ENCODE peak calls at places on chromosomes 16 and 17, in seven cellular contexts. Y, L, V, Q, Z, C and P are unnamed samples.

GRCh38 chr17:11636771-11637170 is 38.5 kb downstream of the DNAH9 start:
- DNase-seq in Y (no peak), L (no peak), V (no peak), Q (no peak), Z (no peak), C (no peak), P (no peak)

GRCh38 chr16:4327782-4328579 is 12.1 kb downstream of the GLIS2 start:
- DNase-seq in Y (peak), L (peak), V (peak), Q (no peak), Z (peak), C (peak), P (peak)

GRCh38 chr16:88326611-88327485 is 55.9 kb upstream of the ZNF469 start:
- DNase-seq in Y (no peak), L (no peak), V (no peak), Q (no peak), Z (no peak), C (no peak), P (no peak)

GRCh38 chr16:64305663-64306062 is 816.2 kb downstream of the CDH11 start:
- DNase-seq in Y (no peak), L (no peak), V (no peak), Q (no peak), Z (no peak), C (no peak), P (no peak)

GRCh38 chr16:56559109-56559508 is 5.8 kb upstream of the MT4 start:
- DNase-seq in Y (no peak), L (no peak), V (no peak), Q (no peak), Z (no peak), C (no peak), P (no peak)

GRCh38 chr16:3902731-3903130 is 22.2 kb upstream of the CREBBP start:
- DNase-seq in Y (no peak), L (no peak), V (no peak), Q (no peak), Z (no peak), C (no peak), P (no peak)

GRCh38 chr17:73365934-73366623 is 54.3 kb upstream of the CDC42EP4 start:
- DNase-seq in Y (peak), L (peak), V (no peak), Q (no peak), Z (no peak), C (peak), P (no peak)

GRCh38 chr17:77186141-77186604 is 45.4 kb downstream of the SEC14L1 start:
- DNase-seq in Y (peak), L (peak), V (no peak), Q (no peak), Z (no peak), C (no peak), P (no peak)

GRCh38 chr17:50841949-50842354 is 6.6 kb downstream of the WFIKKN2 start:
- DNase-seq in Y (peak), L (peak), V (peak), Q (peak), Z (peak), C (peak), P (peak)

GRCh38 chr16:76748698-76749097 is 442.3 kb upstream of the MON1B start:
- DNase-seq in Y (no peak), L (no peak), V (no peak), Q (no peak), Z (no peak), C (no peak), P (no peak)

GRCh38 chr16:64417711-64418227 is 704.1 kb downstream of the CDH11 start:
- DNase-seq in Y (no peak), L (no peak), V (no peak), Q (no peak), Z (no peak), C (no peak), P (no peak)

GRCh38 chr17:40437095-40437732 is 6.0 kb upstream of the IGFBP4 start:
- DNase-seq in Y (no peak), L (no peak), V (no peak), Q (no peak), Z (no peak), C (no peak), P (no peak)

GRCh38 chr17:81219476-81220180 is 3.1 kb downstream of the CEP131 start:
- DNase-seq in Y (no peak), L (no peak), V (no peak), Q (no peak), Z (no peak), C (no peak), P (no peak)

GRCh38 chr16:4319454-4319853 is 3.6 kb downstream of the GLIS2 start:
- DNase-seq in Y (peak), L (no peak), V (peak), Q (no peak), Z (peak), C (no peak), P (peak)

GRCh38 chr17:55769625-55770000 is 18.8 kb downstream of the PCTP start:
- DNase-seq in Y (no peak), L (no peak), V (peak), Q (peak), Z (no peak), C (no peak), P (no peak)

GRCh38 chr16:57801856-57802634 is at the start of gene KIFC3:
- DNase-seq in Y (peak), L (peak), V (peak), Q (peak), Z (peak), C (peak), P (peak)

GRCh38 chr17:386145-386876 is 33.7 kb upstream of the RPH3AL start:
- DNase-seq in Y (peak), L (peak), V (peak), Q (peak), Z (peak), C (peak), P (peak)

GRCh38 chr16:78444-79145 is 570 bp downstream of the MPG start:
- DNase-seq in Y (peak), L (no peak), V (no peak), Q (peak), Z (peak), C (no peak), P (peak)

GRCh38 chr16:3131755-3132377 is 3.0 kb upstream of the ZNF213 start:
- DNase-seq in Y (no peak), L (no peak), V (no peak), Q (peak), Z (peak), C (peak), P (no peak)

GRCh38 chr16:81901483-81901882 is 109.8 kb downstream of the SDR42E1 start:
- DNase-seq in Y (no peak), L (peak), V (peak), Q (peak), Z (no peak), C (no peak), P (no peak)

GRCh38 chr17:21170829-21171228 is 43.1 kb downstream of the TMEM11 start:
- DNase-seq in Y (no peak), L (no peak), V (no peak), Q (no peak), Z (no peak), C (no peak), P (no peak)

GRCh38 chr17:4497101-4497824 is 1.4 kb upstream of the SPNS2 start:
- DNase-seq in Y (peak), L (no peak), V (no peak), Q (peak), Z (no peak), C (no peak), P (peak)

GRCh38 chr16:543301-544164 is 16.0 kb downstream of the CAPN15 start:
- DNase-seq in Y (no peak), L (no peak), V (no peak), Q (no peak), Z (no peak), C (no peak), P (no peak)

GRCh38 chr16:75065808-75066149 is 50.8 kb downstream of the LDHD start:
- DNase-seq in Y (no peak), L (no peak), V (no peak), Q (no peak), Z (peak), C (no peak), P (no peak)

GRCh38 chr17:56440391-56440790 is 153.1 kb upstream of the NOG start:
- DNase-seq in Y (no peak), L (no peak), V (no peak), Q (peak), Z (no peak), C (no peak), P (no peak)

GRCh38 chr17:45844695-45845375 is at the start of gene SPPL2C:
- DNase-seq in Y (no peak), L (no peak), V (no peak), Q (no peak), Z (no peak), C (no peak), P (no peak)

GRCh38 chr17:52079496-52079895 is 79.0 kb downstream of the CA10 start:
- DNase-seq in Y (no peak), L (no peak), V (no peak), Q (no peak), Z (no peak), C (no peak), P (no peak)

GRCh38 chr17:79732804-79733691 is 2.3 kb downstream of the ENPP7 start:
- DNase-seq in Y (peak), L (no peak), V (no peak), Q (no peak), Z (peak), C (no peak), P (peak)

GRCh38 chr17:57762375-57762916 is 17.3 kb upstream of the CCDC182 start:
- DNase-seq in Y (no peak), L (no peak), V (no peak), Q (no peak), Z (no peak), C (no peak), P (no peak)

DNA sequence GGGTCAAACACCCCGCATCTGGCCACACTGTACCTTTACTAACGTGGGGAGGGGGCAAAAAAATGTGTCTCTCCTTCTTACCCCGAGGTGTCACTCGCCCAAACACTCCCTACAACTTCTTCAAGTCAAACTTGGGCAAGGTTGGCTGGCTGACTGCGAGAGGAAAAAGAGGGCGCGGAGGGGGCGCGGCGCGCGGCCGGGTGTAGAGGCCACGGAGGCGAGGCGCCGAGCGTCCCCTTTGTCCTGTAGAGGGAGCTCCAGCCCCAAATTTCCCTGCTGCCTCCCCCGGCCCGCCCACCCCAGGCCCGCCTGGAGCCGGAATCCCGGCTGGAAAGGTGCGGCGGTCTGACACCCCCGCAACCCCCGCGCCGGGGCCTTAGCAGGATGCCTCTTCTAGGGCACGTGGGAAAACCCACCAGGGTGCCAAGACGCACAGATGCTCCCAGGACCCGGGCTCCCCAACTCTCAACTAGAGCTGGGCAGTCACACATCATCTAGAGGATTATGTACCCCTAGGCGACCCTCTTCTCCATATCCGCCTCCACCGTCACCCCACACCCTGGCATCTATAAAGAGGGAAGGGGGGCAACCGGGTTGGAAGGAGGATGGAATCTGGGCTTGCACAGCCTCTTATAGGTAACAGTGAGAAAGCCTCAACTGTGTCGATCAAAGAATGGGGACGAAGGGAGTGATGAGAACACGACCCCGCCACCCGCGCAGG is 4.2 kb downstream of the IRX3 start:
- DNase-seq in Y (no peak), L (peak), V (no peak), Q (peak), Z (peak), C (peak), P (peak)
- TF ChIP-seq CTCF in Y (peak), L (peak), V (peak), Q (peak), Z (peak), C (peak), P (peak)

DNA sequence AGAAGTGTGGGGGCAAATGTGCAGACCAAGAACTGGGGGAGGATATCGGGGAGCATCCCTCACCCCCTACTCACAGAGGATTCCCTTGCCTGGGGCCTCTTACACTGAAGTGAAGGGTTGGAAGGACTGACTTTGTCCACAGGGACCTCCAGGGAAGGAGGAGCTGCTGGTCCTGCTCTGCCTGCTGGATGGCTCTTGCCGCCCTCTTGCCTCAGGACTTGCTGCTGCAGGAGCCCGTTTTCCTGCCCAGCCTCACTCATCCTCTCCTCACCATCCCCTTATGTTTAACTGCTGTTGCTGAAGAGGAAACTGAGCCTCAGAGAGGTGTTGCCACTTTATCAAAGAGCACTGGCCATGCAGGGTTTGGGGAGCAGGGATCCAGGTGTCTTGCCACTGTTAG is 3.7 kb upstream of the C17orf113 start:
- DNase-seq in Y (no peak), L (no peak), V (no peak), Q (no peak), Z (no peak), C (no peak), P (no peak)
- TF ChIP-seq CTCF in Y (no peak), L (no peak), V (no peak), Q (no peak), Z (no peak), C (no peak), P (no peak)

GRCh38 chr17:33106525-33107162 is 115.0 kb downstream of the SPACA3 start:
- DNase-seq in Y (no peak), L (no peak), V (no peak), Q (no peak), Z (no peak), C (no peak), P (no peak)
- TF ChIP-seq CTCF in Y (no peak), L (no peak), V (no peak), Q (no peak), Z (no peak), C (no peak), P (no peak)

DNA sequence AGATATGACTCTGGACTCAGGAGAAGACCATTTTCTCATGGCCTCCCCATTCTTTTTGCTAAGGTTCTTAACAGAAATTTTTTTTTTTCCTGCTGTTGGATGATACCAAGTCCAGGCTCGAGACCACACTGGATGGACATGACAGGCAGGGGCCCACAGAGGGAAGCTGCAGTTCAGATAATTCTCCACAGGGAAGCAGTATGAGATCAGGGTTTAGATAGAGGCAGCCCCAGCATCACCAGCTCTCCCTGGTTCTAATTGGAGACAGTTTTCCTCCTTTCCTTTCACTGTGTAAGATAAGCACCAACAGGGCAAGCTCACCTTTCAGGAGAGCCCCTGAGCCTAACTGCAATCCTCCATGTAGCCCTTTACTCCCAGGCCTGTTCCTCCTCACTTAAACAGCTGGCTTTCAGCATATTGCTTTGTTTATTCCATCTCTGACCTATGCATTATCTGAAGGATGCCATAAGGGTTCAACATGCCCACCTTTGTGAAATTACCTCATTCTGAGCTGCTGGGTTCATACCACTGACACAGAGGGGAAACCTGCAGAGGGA is 108.1 kb downstream of the SNX11 start:
- DNase-seq in Y (peak), L (no peak), V (no peak), Q (peak), Z (peak), C (peak), P (no peak)
- TF ChIP-seq CTCF in Y (peak), L (peak), V (no peak), Q (peak), Z (peak), C (peak), P (peak)

GRCh38 chr17:19787733-19788357 is 39.7 kb upstream of the ALDH3A1 start:
- DNase-seq in Y (no peak), L (no peak), V (no peak), Q (no peak), Z (no peak), C (no peak), P (no peak)

GRCh38 chr17:19781488-19782458 is 33.7 kb upstream of the ALDH3A1 start:
- DNase-seq in Y (no peak), L (no peak), V (no peak), Q (no peak), Z (no peak), C (no peak), P (no peak)

GRCh38 chr17:19780846-19781245 is 32.7 kb upstream of the ALDH3A1 start:
- DNase-seq in Y (no peak), L (no peak), V (no peak), Q (no peak), Z (no peak), C (no peak), P (no peak)

DNA sequence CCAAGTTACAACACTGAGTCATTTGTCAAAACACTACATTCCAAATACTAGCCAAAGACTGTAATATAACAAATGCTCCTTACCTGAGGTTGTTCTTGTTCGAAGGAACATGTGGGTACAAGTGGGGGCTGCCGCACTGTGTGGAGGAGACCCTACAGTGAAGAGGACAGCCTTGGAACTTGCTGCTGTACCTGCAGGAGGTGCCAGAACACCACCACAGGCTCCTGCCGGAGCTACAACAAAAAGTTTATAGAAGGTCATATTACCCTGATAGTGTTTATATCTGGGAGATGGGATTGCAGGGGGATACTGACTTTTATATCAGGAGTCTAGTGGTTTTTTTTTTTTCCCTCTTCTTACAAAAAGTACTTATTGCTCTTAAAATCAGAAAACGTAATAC is 37.8 kb upstream of the ALDH3A1 start:
- DNase-seq in Y (no peak), L (no peak), V (no peak), Q (no peak), Z (no peak), C (no peak), P (no peak)
- TF ChIP-seq CTCF in Y (no peak), L (no peak), V (no peak), Q (no peak), Z (no peak), C (no peak), P (no peak)

GRCh38 chr16:69326172-69326873 is 4.1 kb downstream of the PDF start:
- DNase-seq in Y (no peak), L (no peak), V (no peak), Q (no peak), Z (peak), C (no peak), P (no peak)

GRCh38 chr16:69328854-69329316 is 1.5 kb downstream of the PDF start:
- DNase-seq in Y (peak), L (no peak), V (peak), Q (peak), Z (no peak), C (no peak), P (no peak)

GRCh38 chr16:69329369-69330285 is 761 bp downstream of the PDF start:
- DNase-seq in Y (peak), L (no peak), V (no peak), Q (no peak), Z (peak), C (peak), P (peak)

GRCh38 chr16:69327585-69328310 is 2.6 kb downstream of the PDF start:
- DNase-seq in Y (no peak), L (no peak), V (peak), Q (no peak), Z (no peak), C (no peak), P (no peak)

DNA sequence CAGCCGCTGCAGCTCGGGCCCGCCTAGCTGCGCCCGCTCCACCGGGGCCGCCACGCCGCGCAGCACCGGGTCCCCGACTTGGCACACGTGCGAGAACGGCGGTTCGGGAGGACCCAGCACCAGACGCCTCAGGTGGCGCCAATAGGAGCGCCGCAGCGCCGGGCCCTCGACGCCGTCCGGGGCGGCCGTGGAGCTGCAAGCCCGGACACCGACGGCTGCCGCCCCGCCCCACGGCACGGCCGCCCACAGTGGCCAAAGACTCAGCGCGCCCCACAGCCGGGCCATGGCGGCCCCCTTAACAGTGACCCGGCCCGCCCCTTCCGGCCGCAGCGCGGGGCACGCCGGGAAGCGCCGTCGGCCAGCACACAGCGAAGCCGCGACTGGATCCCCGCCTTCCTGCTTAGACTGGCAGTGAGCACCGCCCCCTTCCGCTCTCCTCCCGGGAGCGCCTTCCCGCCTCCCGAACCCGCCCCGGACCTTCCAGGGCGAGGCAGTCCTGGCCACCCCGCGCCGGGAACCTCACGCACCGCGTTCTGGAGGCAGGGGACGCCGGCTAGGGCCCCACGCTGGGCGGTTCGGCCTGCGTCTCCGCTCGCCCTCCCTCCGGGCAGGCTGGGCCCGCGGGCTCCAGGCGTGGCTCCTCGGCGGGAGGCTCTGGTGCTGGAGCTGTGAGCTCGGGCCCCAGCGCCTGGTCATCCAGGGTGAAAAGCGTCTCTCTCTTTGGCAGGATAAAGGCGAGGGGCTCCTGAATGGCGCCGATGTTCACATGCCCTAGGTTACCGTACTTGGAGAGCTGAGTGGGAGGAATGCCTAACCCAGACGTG is at the start of gene PDF:
- DNase-seq in Y (peak), L (peak), V (peak), Q (peak), Z (peak), C (peak), P (peak)
- TF ChIP-seq CTCF in Y (no peak), L (peak), V (peak), Q (no peak), Z (no peak), C (no peak), P (no peak)

GRCh38 chr16:28823719-28824547 is 1.1 kb downstream of the ATXN2L start:
- DNase-seq in Y (peak), L (peak), V (peak), Q (peak), Z (peak), C (peak), P (peak)
- TF ChIP-seq CTCF in Y (no peak), L (peak), V (peak), Q (peak), Z (peak), C (peak), P (no peak)